ENCODE peak calls at places on chromosomes 11 and 22, in seven cellular contexts. H, Q, W, O, A, E and G are unnamed samples.

GRCh38 chr22:33832558-33833151 is 87.6 kb downstream of the LARGE1 start:
- DNase-seq in H (peak), Q (no peak), W (no peak), O (peak), A (no peak), E (no peak), G (peak)

GRCh38 chr11:60899021-60899936 is 7.1 kb downstream of the PRPF19 start:
- DNase-seq in H (peak), Q (peak), W (peak), O (no peak), A (peak), E (peak), G (no peak)

GRCh38 chr11:12098601-12099000 is 11.8 kb upstream of the MICAL2 start:
- DNase-seq in H (no peak), Q (no peak), W (no peak), O (no peak), A (no peak), E (no peak), G (no peak)

GRCh38 chr11:105051559-105051958 is 6.4 kb upstream of the CARD16 start:
- DNase-seq in H (no peak), Q (no peak), W (no peak), O (no peak), A (no peak), E (no peak), G (no peak)

GRCh38 chr22:42160830-42161696 is 30.5 kb upstream of the CYP2D6 start:
- DNase-seq in H (no peak), Q (no peak), W (no peak), O (no peak), A (no peak), E (no peak), G (no peak)

GRCh38 chr11:109994896-109995295 is 98.3 kb upstream of the ZC3H12C start:
- DNase-seq in H (no peak), Q (no peak), W (no peak), O (no peak), A (no peak), E (peak), G (no peak)

GRCh38 chr11:23594755-23595154 is 734.5 kb upstream of the CCDC179 start:
- DNase-seq in H (no peak), Q (no peak), W (no peak), O (no peak), A (no peak), E (no peak), G (peak)

GRCh38 chr11:17570034-17570433 is 23.0 kb downstream of the OTOG start:
- DNase-seq in H (no peak), Q (no peak), W (no peak), O (peak), A (no peak), E (no peak), G (no peak)

GRCh38 chr11:78742430-78742829 is 167.8 kb upstream of the NARS2 start:
- DNase-seq in H (no peak), Q (no peak), W (no peak), O (peak), A (no peak), E (no peak), G (peak)

GRCh38 chr22:41521166-41521565 is 23.1 kb downstream of the POLR3H start:
- DNase-seq in H (no peak), Q (no peak), W (no peak), O (no peak), A (no peak), E (no peak), G (no peak)

GRCh38 chr11:75320046-75320618 is 31.3 kb downstream of the ARRB1 start:
- DNase-seq in H (no peak), Q (no peak), W (no peak), O (no peak), A (no peak), E (no peak), G (no peak)

GRCh38 chr22:17919276-17920144 is 104.9 kb downstream of the MICAL3 start:
- DNase-seq in H (peak), Q (no peak), W (peak), O (no peak), A (no peak), E (no peak), G (no peak)

GRCh38 chr11:46294365-46295309 is 17.2 kb downstream of the CREB3L1 start:
- DNase-seq in H (peak), Q (peak), W (peak), O (no peak), A (no peak), E (peak), G (no peak)

GRCh38 chr11:9180784-9181183 is 84.4 kb downstream of the DENND5A start:
- DNase-seq in H (no peak), Q (no peak), W (no peak), O (no peak), A (no peak), E (no peak), G (no peak)

GRCh38 chr11:15903246-15903645 is 453.1 kb downstream of the SOX6 start:
- DNase-seq in H (no peak), Q (peak), W (no peak), O (peak), A (no peak), E (no peak), G (no peak)

GRCh38 chr11:117143390-117143789 is 697 bp upstream of the PAFAH1B2 start:
- DNase-seq in H (peak), Q (peak), W (peak), O (peak), A (peak), E (peak), G (peak)

GRCh38 chr11:8870461-8871282 is 40.3 kb upstream of the AKIP1 start:
- DNase-seq in H (peak), Q (peak), W (peak), O (peak), A (peak), E (peak), G (peak)

GRCh38 chr11:64406221-64406946 is 47.4 kb downstream of the RPS6KA4 start:
- DNase-seq in H (peak), Q (peak), W (no peak), O (peak), A (no peak), E (no peak), G (no peak)

GRCh38 chr22:34812631-34813030 is 253.3 kb upstream of the ISX start:
- DNase-seq in H (no peak), Q (peak), W (no peak), O (no peak), A (no peak), E (no peak), G (no peak)

GRCh38 chr11:27312110-27312509 is 50.9 kb downstream of the CCDC34 start:
- DNase-seq in H (no peak), Q (no peak), W (no peak), O (no peak), A (no peak), E (no peak), G (no peak)

GRCh38 chr22:41237707-41238569 is 2.8 kb downstream of the CHADL start:
- DNase-seq in H (peak), Q (peak), W (no peak), O (peak), A (peak), E (peak), G (peak)

GRCh38 chr11:34564807-34565241 is 51.2 kb upstream of the ELF5 start:
- DNase-seq in H (no peak), Q (no peak), W (no peak), O (peak), A (no peak), E (no peak), G (no peak)

GRCh38 chr11:60363542-60364525 is 14.5 kb upstream of the MS4A7 start:
- DNase-seq in H (no peak), Q (peak), W (peak), O (peak), A (peak), E (peak), G (no peak)

GRCh38 chr11:102318469-102318868 is 1.2 kb downstream of the BIRC3 start:
- DNase-seq in H (no peak), Q (no peak), W (no peak), O (no peak), A (no peak), E (no peak), G (no peak)

GRCh38 chr11:28529540-28530410 is 421.6 kb downstream of the METTL15 start:
- DNase-seq in H (no peak), Q (peak), W (no peak), O (no peak), A (peak), E (peak), G (no peak)

DNA sequence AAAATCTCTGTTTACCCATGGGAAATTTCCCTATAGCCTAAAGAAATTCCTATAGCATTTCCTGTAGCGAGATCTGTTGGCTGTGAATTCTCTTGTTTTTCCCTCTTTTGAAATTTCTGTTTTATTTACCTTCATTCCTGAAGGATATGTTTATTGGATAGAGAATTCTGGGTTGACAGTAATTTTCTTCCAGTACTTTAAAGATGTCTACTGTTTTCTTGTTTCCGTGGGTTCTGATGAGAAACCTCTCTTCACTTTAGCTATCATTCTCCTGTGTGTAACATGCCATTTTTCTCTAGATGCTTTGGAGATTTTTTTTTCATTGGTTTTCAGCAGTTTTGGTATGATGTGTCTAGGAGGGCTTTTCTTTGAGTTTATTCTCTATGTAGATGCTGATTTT is 77.5 kb upstream of the SORL1-AS1 start:
- DNase-seq in H (no peak), Q (no peak), W (no peak), O (no peak), A (no peak), E (no peak), G (no peak)
- H3K4me3 ChIP-seq in H (no peak), Q (no peak), W (no peak), O (no peak), A (no peak), E (no peak), G (no peak)

GRCh38 chr22:19722915-19723164 is 499 bp upstream of the GP1BB start:
- DNase-seq in H (no peak), Q (no peak), W (no peak), O (no peak), A (no peak), E (no peak), G (no peak)

GRCh38 chr22:19723990-19724827 is 870 bp downstream of the GP1BB start:
- DNase-seq in H (no peak), Q (peak), W (no peak), O (no peak), A (peak), E (peak), G (no peak)

GRCh38 chr22:19724927-19725661 is 1.8 kb downstream of the GP1BB start:
- DNase-seq in H (no peak), Q (no peak), W (no peak), O (no peak), A (no peak), E (no peak), G (no peak)

GRCh38 chr22:19722175-19722914 is 994 bp upstream of the GP1BB start:
- DNase-seq in H (no peak), Q (no peak), W (no peak), O (no peak), A (no peak), E (peak), G (no peak)

DNA sequence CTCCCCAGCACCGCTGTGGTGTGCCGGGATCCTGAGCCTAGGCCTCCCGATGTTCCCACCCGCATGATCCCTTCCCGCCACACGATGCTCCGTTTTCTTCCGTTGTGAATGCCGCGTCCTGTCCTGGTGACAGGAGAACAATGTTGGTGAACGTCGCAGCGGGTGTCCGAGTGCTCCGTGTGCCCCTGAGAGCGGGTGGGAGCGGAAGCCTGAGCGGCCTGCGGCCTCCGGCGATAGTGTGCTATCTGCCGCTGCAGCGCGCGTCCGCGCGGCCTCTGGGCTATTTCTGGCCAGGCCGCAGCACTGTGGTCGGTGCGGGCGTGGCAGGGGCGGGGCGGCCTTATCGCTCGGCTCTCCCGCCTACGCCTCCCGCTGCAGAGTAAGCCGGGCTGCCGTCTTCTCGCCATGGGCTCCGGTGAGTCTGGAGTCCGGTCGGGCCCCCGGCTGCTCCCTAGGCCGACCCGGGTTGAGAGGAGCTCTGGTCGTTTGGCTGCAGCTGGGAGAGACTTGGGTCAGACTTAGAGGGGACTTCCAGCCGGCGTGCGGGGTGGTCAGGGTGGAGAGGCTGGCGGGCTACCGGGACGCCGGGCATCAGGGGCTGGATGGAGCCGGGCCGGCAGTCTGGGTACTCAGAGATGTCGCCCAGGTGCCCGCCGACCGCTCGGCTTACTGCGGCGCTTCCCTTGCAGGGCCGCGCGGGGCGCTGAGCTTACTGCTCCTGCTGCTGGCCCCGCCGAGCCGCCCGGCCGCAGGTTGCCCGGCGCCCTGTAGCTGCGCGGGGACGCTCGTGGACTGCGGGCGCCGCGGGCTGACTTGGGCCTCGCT is at the start of gene GP1BB:
- DNase-seq in H (no peak), Q (peak), W (no peak), O (no peak), A (peak), E (peak), G (no peak)
- TF ChIP-seq CTCF in H (no peak), Q (no peak), W (no peak), O (no peak), A (no peak), E (peak), G (peak)

DNA sequence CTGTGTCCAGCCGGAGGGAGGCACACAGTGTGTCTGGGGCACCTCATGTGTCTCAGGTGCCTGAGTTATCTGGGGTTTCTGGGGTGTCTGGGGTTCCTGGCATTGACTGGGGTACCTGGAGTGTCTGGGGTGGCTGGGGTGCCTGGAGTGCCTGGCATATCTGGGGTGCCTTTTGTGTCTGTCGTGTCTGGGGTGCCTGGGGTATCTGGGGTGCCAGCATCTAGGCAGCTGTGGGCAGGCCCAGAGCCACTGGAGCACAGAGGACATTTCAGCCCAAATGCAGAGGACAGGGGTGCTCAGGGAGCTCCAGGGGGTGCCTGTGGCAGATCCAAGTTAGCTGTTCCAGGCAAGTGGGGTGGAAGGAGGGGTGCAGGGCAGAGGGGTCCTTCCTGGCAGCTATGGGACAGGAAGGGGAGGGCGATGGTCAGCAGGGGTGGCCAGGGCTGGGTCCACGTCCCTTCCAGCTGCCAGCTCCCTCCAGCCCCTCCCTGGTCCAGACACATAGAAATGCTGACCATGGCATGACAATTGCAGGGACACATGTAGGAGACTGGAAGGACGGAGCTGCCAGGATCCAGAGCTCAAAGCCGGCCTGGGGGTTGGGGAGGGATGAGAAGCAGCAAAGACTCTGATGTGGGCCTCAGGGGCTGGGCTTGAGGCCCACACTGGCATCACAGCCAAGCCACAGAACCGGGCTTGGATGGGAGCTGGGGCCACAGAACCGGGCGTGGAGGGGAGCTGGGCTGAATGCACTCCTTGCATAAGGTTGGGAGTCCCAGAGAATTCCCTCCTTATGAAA is 133.0 kb downstream of the BRD1 start:
- DNase-seq in H (no peak), Q (no peak), W (no peak), O (no peak), A (no peak), E (no peak), G (no peak)
- H3K4me3 ChIP-seq in H (no peak), Q (no peak), W (no peak), O (no peak), A (no peak), E (no peak), G (no peak)

GRCh38 chr22:48586799-48587185 is 1240.9 kb downstream of the BRD1 start:
- DNase-seq in H (no peak), Q (no peak), W (no peak), O (no peak), A (no peak), E (no peak), G (no peak)
- TF ChIP-seq CTCF in H (no peak), Q (no peak), W (no peak), O (no peak), A (no peak), E (no peak), G (no peak)